ENCODE peak calls at places on chromosomes 1 and 21, in six cellular contexts. V is DND-41, J is PC-9, X is mammary epithelial cell, E is OCI-LY7, F is hepatocyte. Z is an unnamed sample. For H3K79me2, the result is how much of the 10 kb centered on the place peaks cover.

GRCh38 chr1:201517631-201518030 is 10.7 kb upstream of the CSRP1 start:
- DNase-seq in F (no peak), E (no peak), X (peak), V (no peak), J (peak), Z (no peak)

GRCh38 chr1:94104127-94104684 is 16.7 kb downstream of the ABCA4 start:
- DNase-seq in E (no peak), F (no peak), X (no peak), J (no peak), V (no peak), Z (no peak)

GRCh38 chr1:100077525-100077924 is 55.2 kb downstream of the SASS6 start:
- DNase-seq in F (no peak), J (no peak), E (no peak), X (no peak), V (no peak), Z (no peak)

GRCh38 chr1:86938855-86939254 is 24.4 kb downstream of the HS2ST1 start:
- DNase-seq in J (no peak), E (no peak), V (no peak), F (no peak), X (no peak), Z (no peak)

GRCh38 chr1:78650114-78650513 is 483 bp downstream of the IFI44 start:
- DNase-seq in X (no peak), J (no peak), V (peak), E (no peak), F (no peak), Z (no peak)

GRCh38 chr1:232271991-232272589 is 357.8 kb downstream of the SIPA1L2 start:
- DNase-seq in J (no peak), V (no peak), F (peak), E (no peak), X (no peak), Z (no peak)

GRCh38 chr1:204283711-204284651 is 70.2 kb upstream of the GOLT1A start:
- DNase-seq in E (no peak), F (no peak), X (no peak), V (no peak), J (no peak), Z (no peak)

GRCh38 chr1:109024651-109025050 is 17.3 kb downstream of the WDR47 start:
- DNase-seq in V (no peak), F (no peak), E (no peak), X (no peak), J (no peak), Z (no peak)

GRCh38 chr1:220451541-220451940 is 76.4 kb upstream of the MARK1 start:
- DNase-seq in V (no peak), F (peak), E (no peak), J (no peak), X (no peak), Z (no peak)

GRCh38 chr1:30929944-30930525 is 21.5 kb upstream of the SDC3 start:
- DNase-seq in V (no peak), J (no peak), F (no peak), E (no peak), X (no peak), Z (no peak)

GRCh38 chr1:58901008-58901407 is 117.2 kb upstream of the JUN start:
- DNase-seq in X (no peak), V (no peak), E (no peak), J (no peak), F (no peak), Z (no peak)

GRCh38 chr1:58900401-58900800 is 116.6 kb upstream of the JUN start:
- DNase-seq in J (no peak), V (no peak), E (no peak), X (no peak), F (no peak), Z (no peak)

GRCh38 chr1:58896211-58897183 is 112.7 kb upstream of the JUN start:
- DNase-seq in J (peak), F (peak), E (no peak), V (no peak), X (no peak), Z (no peak)

GRCh38 chr1:58899581-58900271 is 115.9 kb upstream of the JUN start:
- DNase-seq in V (no peak), E (no peak), J (no peak), X (no peak), F (no peak), Z (no peak)

GRCh38 chr1:58898739-58899580 is 115.1 kb upstream of the JUN start:
- DNase-seq in X (no peak), V (no peak), J (no peak), E (no peak), F (peak), Z (no peak)
- TF ChIP-seq CTCF in X (no peak), V (no peak), J (no peak), E (no peak), F (no peak), Z (no peak)

GRCh38 chr1:19390166-19390850 is 78.2 kb downstream of the SLC66A1 start:
- DNase-seq in V (no peak), X (no peak), F (no peak), J (no peak), E (no peak), Z (no peak)

GRCh38 chr1:19390901-19391595 is 78.9 kb downstream of the SLC66A1 start:
- DNase-seq in F (peak), J (no peak), E (peak), X (peak), V (peak), Z (peak)

GRCh38 chr1:19391596-19391981 is 79.5 kb downstream of the SLC66A1 start:
- DNase-seq in F (no peak), E (no peak), V (peak), J (no peak), X (no peak), Z (no peak)

GRCh38 chr1:19393051-19393450 is 80.9 kb downstream of the SLC66A1 start:
- DNase-seq in J (no peak), F (no peak), E (peak), X (no peak), V (no peak), Z (no peak)

GRCh38 chr1:19392221-19392620 is 80.1 kb downstream of the SLC66A1 start:
- DNase-seq in E (no peak), V (peak), X (no peak), J (no peak), F (no peak), Z (no peak)
- H3K79me2 ChIP-seq in E (under half), V (half or more), X (half or more), J (under half), F (half or more), Z (half or more)

DNA sequence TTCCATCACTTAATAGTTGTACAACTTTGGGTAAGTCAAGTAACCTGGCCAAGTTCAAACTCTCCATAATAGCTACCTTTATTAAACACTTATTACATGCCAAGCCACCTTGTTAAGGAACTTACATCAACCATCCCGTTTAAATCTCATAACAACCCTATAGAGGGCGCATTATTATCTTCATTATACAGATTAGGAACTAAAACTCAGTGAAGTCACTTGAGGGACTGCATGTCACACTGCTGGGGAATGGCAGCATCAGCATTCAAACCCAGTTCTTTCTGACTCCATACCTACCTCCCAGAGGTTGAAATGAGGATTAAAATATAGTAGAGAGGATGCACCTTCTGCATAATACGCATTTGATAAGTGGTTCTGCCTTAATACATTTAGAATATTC is 47.1 kb upstream of the PLA2G2C start:
- DNase-seq in F (no peak), V (no peak), J (no peak), E (peak), X (peak), Z (peak)
- TF ChIP-seq CTCF in F (peak), V (peak), J (peak), E (peak), X (peak), Z (peak)

GRCh38 chr1:28894785-28895184 is 19.6 kb upstream of the EPB41 start:
- DNase-seq in E (no peak), F (no peak), V (no peak), J (no peak), X (no peak), Z (no peak)

GRCh38 chr1:28898267-28898955 is 16.0 kb upstream of the EPB41 start:
- DNase-seq in X (no peak), F (no peak), V (no peak), J (no peak), E (no peak), Z (no peak)

GRCh38 chr1:28897789-28898188 is 16.6 kb upstream of the EPB41 start:
- DNase-seq in V (no peak), X (no peak), J (no peak), F (no peak), E (no peak), Z (no peak)

GRCh38 chr1:28896609-28896986 is 17.8 kb upstream of the EPB41 start:
- DNase-seq in V (no peak), J (no peak), E (no peak), F (no peak), X (no peak), Z (no peak)

DNA sequence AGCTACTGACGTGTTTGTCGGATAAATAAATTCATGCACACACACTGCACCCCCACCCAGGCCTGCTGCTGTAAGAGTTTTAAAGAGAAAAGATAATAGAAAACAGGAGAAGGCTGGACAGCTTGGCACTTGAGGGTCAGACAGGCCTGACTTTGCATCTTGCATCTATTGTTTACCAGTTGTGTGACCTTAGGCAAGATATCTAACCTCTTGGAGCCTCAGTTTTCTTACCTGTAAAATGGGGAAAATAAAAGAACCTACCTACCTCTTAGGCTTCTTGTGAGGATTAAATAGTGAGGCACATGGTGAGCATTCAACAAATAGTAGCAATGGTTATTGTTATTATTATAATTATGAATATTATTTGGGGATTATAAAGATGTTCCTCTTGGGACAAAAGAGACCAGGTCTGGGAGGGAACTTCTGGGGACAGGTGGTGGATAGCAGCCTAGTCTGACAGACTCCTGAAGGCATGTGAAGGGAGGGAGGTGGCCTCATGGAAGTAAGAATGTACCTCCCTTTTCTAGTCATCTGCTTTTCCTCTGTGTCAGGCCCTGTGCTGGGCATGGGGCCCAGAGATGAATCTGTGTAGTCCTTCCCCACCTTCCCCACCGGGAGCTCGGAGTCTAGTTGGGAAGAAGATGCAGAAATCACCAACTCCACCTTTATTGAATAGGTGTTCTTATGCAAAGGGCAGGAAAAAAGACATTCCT is 18.3 kb upstream of the EPB41 start:
- DNase-seq in X (no peak), V (no peak), F (no peak), E (no peak), J (no peak), Z (no peak)
- H3K79me2 ChIP-seq in X (under half), V (under half), F (under half), E (under half), J (under half), Z (under half)

GRCh38 chr1:200180821-200181220 is 153.3 kb downstream of the NR5A2 start:
- DNase-seq in F (no peak), X (peak), E (peak), V (no peak), J (no peak), Z (peak)
- TF ChIP-seq CTCF in F (no peak), X (no peak), E (peak), V (no peak), J (no peak), Z (peak)

DNA sequence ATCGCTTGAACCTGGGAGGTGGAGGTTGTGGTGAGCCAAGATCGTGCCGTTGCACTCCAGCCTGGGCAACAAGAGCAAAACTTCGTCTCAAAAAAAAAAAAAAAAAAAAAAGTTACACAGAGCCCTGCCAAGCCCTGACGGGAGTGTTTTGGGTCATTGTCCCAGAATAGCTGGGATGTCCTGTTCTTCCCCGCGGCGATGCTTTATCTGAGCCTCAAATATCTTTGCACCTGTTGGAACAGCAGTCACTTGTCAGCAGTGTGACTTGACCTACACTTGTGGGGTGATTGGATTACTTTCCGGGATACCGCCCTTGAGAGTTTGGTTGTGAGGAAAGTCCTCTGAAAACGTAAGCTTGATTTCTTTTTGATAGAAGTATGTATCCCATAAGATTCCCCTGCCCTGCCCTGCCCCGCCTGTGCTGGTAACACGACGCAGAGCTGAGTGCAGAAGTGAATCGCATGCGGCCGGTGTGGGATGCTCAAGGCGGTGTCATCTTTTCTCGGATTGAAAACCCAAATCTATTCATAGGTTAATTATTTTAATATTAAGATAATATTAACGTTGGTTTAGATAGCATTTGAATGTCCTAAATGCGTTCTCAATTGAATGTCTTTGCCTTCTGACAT is 50.9 kb downstream of the PCNT start:
- DNase-seq in V (no peak), F (no peak), X (no peak), J (no peak), E (no peak), Z (no peak)
- H3K79me2 ChIP-seq in V (half or more), F (under half), X (half or more), J (under half), E (under half), Z (half or more)

GRCh38 chr1:63674238-63674864 is 81.1 kb downstream of the PGM1 start:
- DNase-seq in J (peak), X (peak), E (peak), F (peak), V (peak), Z (peak)
- TF ChIP-seq CTCF in J (peak), X (peak), E (peak), F (peak), V (peak), Z (peak)

GRCh38 chr1:35324486-35324885 is 56.0 kb downstream of the ZMYM4 start:
- DNase-seq in F (no peak), X (peak), E (no peak), V (no peak), J (no peak), Z (no peak)

GRCh38 chr1:35320937-35321336 is 52.4 kb downstream of the ZMYM4 start:
- DNase-seq in J (no peak), F (no peak), E (no peak), V (no peak), X (no peak), Z (no peak)

GRCh38 chr1:35326228-35326627 is 57.7 kb downstream of the ZMYM4 start:
- DNase-seq in E (no peak), J (no peak), V (no peak), X (no peak), F (no peak), Z (no peak)
- H3K79me2 ChIP-seq in E (under half), J (under half), V (under half), X (half or more), F (half or more), Z (under half)

DNA sequence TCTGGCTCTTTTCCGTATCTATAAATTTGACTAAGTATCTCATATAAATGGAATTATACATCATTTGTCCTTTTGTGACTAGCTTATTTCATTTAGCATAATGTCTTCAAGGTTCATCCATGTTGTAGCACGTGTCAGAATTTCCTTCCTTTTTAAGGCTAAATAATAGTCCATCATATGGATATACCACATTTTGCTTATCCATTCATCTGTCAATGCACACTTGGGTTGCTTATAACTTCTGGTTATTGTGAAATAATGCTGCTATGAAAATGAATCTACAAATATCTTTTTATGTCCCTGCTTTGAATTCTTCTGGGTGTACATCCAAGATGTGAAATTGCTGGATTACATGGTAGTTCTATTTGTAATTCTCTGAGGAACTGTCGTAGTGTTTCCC is 119.6 kb downstream of the RHOU start:
- DNase-seq in F (no peak), E (no peak), J (no peak), X (no peak), V (no peak), Z (no peak)
- TF ChIP-seq CTCF in F (no peak), E (no peak), J (no peak), X (no peak), V (no peak), Z (no peak)

GRCh38 chr1:40984066-40984465 is 4.6 kb downstream of the CTPS1 start:
- DNase-seq in E (no peak), V (no peak), J (no peak), F (no peak), X (peak), Z (no peak)

GRCh38 chr1:40982721-40983120 is 3.2 kb downstream of the CTPS1 start:
- DNase-seq in X (no peak), E (no peak), F (no peak), V (no peak), J (no peak), Z (no peak)

GRCh38 chr1:40981702-40982448 is 2.4 kb downstream of the CTPS1 start:
- DNase-seq in X (no peak), F (no peak), J (no peak), E (no peak), V (no peak), Z (no peak)

GRCh38 chr1:40984531-40984930 is 5.0 kb downstream of the CTPS1 start:
- DNase-seq in J (no peak), E (no peak), V (no peak), X (no peak), F (no peak), Z (no peak)

GRCh38 chr1:40983286-40983685 is 3.8 kb downstream of the CTPS1 start:
- DNase-seq in X (no peak), F (no peak), J (no peak), V (no peak), E (no peak), Z (no peak)
- H3K79me2 ChIP-seq in X (half or more), F (under half), J (half or more), V (half or more), E (half or more), Z (half or more)

Z was measured in HCT116.